ENCODE peak calls at places on chromosomes 6 and 20, in nine cellular contexts. One of them, this sample, is unnamed.

GRCh38 chr6:17130786-17131185 is 28.9 kb downstream of the STMND1 start:
- DNase-seq in adrenal gland: no peak
- DNase-seq in progenitor cell of endocrine pancreas: no peak
- DNase-seq in bronchial epithelial cell: no peak
- DNase-seq in BE2C: no peak
- DNase-seq in B cell: no peak
- DNase-seq in AG04450: no peak
- DNase-seq in SK-N-SH: no peak
- DNase-seq in BJ: peak; percentile 9
- DNase-seq in this sample: no peak

GRCh38 chr20:31494131-31494530 is 19.0 kb downstream of the REM1 start:
- DNase-seq in adrenal gland: peak; percentile 47
- DNase-seq in progenitor cell of endocrine pancreas: no peak
- DNase-seq in bronchial epithelial cell: peak; percentile 65
- DNase-seq in BE2C: peak; percentile 39
- DNase-seq in B cell: no peak
- DNase-seq in AG04450: no peak
- DNase-seq in SK-N-SH: no peak
- DNase-seq in BJ: no peak
- DNase-seq in this sample: no peak

GRCh38 chr20:2658414-2659354 is 5.3 kb downstream of the IDH3B start:
- DNase-seq in adrenal gland: no peak
- DNase-seq in progenitor cell of endocrine pancreas: no peak
- DNase-seq in bronchial epithelial cell: no peak
- DNase-seq in BE2C: no peak
- DNase-seq in B cell: no peak
- DNase-seq in AG04450: no peak
- DNase-seq in SK-N-SH: no peak
- DNase-seq in BJ: no peak
- DNase-seq in this sample: no peak

GRCh38 chr6:161021543-161021942 is 30.0 kb downstream of the MAP3K4 start:
- DNase-seq in adrenal gland: no peak
- DNase-seq in progenitor cell of endocrine pancreas: no peak
- DNase-seq in bronchial epithelial cell: no peak
- DNase-seq in BE2C: no peak
- DNase-seq in B cell: no peak
- DNase-seq in AG04450: no peak
- DNase-seq in SK-N-SH: no peak
- DNase-seq in BJ: no peak
- DNase-seq in this sample: no peak

GRCh38 chr6:3773696-3774298 is 22.3 kb upstream of the PXDC1 start:
- DNase-seq in adrenal gland: peak; percentile 88
- DNase-seq in progenitor cell of endocrine pancreas: no peak
- DNase-seq in bronchial epithelial cell: peak; percentile 20
- DNase-seq in BE2C: no peak
- DNase-seq in B cell: no peak
- DNase-seq in AG04450: no peak
- DNase-seq in SK-N-SH: no peak
- DNase-seq in BJ: no peak
- DNase-seq in this sample: no peak

GRCh38 chr6:165649701-165650137 is 13.3 kb downstream of the PDE10A start:
- DNase-seq in adrenal gland: no peak
- DNase-seq in progenitor cell of endocrine pancreas: no peak
- DNase-seq in bronchial epithelial cell: no peak
- DNase-seq in BE2C: no peak
- DNase-seq in B cell: no peak
- DNase-seq in AG04450: no peak
- DNase-seq in SK-N-SH: peak; percentile 47
- DNase-seq in BJ: no peak
- DNase-seq in this sample: no peak

GRCh38 chr6:3843379-3844096 is 5.6 kb upstream of the FAM50B start:
- DNase-seq in adrenal gland: no peak
- DNase-seq in progenitor cell of endocrine pancreas: no peak
- DNase-seq in bronchial epithelial cell: no peak
- DNase-seq in BE2C: no peak
- DNase-seq in B cell: no peak
- DNase-seq in AG04450: no peak
- DNase-seq in SK-N-SH: no peak
- DNase-seq in BJ: no peak
- DNase-seq in this sample: no peak

GRCh38 chr6:131923356-131923755 is 27.8 kb downstream of the CCN2 start:
- DNase-seq in adrenal gland: peak; percentile 62
- DNase-seq in progenitor cell of endocrine pancreas: peak; percentile 54
- DNase-seq in bronchial epithelial cell: peak; percentile 48
- DNase-seq in BE2C: peak; percentile 71
- DNase-seq in B cell: no peak
- DNase-seq in AG04450: no peak
- DNase-seq in SK-N-SH: peak; percentile 37
- DNase-seq in BJ: no peak
- DNase-seq in this sample: peak; percentile 72

GRCh38 chr6:138970856-138971425 is 17.1 kb downstream of the REPS1 start:
- DNase-seq in adrenal gland: peak; percentile 41
- DNase-seq in progenitor cell of endocrine pancreas: no peak
- DNase-seq in bronchial epithelial cell: peak; percentile 98
- DNase-seq in BE2C: no peak
- DNase-seq in B cell: no peak
- DNase-seq in AG04450: peak; percentile 61
- DNase-seq in SK-N-SH: no peak
- DNase-seq in BJ: peak; percentile 65
- DNase-seq in this sample: no peak

GRCh38 chr6:9521152-9521530 is 893.7 kb downstream of the TFAP2A start:
- DNase-seq in adrenal gland: no peak
- DNase-seq in progenitor cell of endocrine pancreas: no peak
- DNase-seq in bronchial epithelial cell: no peak
- DNase-seq in BE2C: no peak
- DNase-seq in B cell: no peak
- DNase-seq in AG04450: no peak
- DNase-seq in SK-N-SH: no peak
- DNase-seq in BJ: no peak
- DNase-seq in this sample: no peak

GRCh38 chr6:148811472-148811871 is 64.6 kb downstream of the UST start:
- DNase-seq in adrenal gland: no peak
- DNase-seq in progenitor cell of endocrine pancreas: no peak
- DNase-seq in bronchial epithelial cell: no peak
- DNase-seq in BE2C: no peak
- DNase-seq in B cell: no peak
- DNase-seq in AG04450: no peak
- DNase-seq in SK-N-SH: no peak
- DNase-seq in BJ: no peak
- DNase-seq in this sample: no peak

GRCh38 chr6:583639-584038 is 73.3 kb downstream of the HUS1B start:
- DNase-seq in adrenal gland: no peak
- DNase-seq in progenitor cell of endocrine pancreas: no peak
- DNase-seq in bronchial epithelial cell: no peak
- DNase-seq in BE2C: no peak
- DNase-seq in B cell: no peak
- DNase-seq in AG04450: no peak
- DNase-seq in SK-N-SH: no peak
- DNase-seq in BJ: no peak
- DNase-seq in this sample: no peak

DNA sequence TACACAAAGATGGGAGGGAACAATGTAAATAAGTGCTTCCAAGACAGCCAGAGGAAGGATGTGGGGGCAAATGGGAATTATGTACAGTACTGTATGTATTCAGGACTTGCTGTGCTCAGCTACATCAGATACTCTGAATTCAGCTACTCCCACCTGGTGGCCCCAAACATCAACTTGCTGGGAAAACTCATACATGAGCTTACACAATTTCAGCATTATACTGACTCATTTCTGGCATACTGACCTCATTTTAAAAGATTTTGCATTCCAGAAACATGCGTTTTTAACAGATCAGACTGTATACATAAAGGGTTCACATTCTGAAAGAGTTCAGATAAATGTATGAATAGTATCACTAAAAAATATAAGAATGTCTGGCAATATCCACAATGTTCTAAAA is 59.7 kb downstream of the GPX5 start:
- DNase-seq in adrenal gland: no peak
- DNase-seq in progenitor cell of endocrine pancreas: no peak
- DNase-seq in bronchial epithelial cell: peak; percentile 82
- DNase-seq in BE2C: no peak
- DNase-seq in B cell: no peak
- DNase-seq in AG04450: no peak
- DNase-seq in SK-N-SH: no peak
- DNase-seq in BJ: no peak
- DNase-seq in this sample: no peak
- TF ChIP-seq CTCF in adrenal gland: no peak
- TF ChIP-seq CTCF in progenitor cell of endocrine pancreas: peak; percentile 35
- TF ChIP-seq CTCF in bronchial epithelial cell: no peak
- TF ChIP-seq CTCF in BE2C: no peak
- TF ChIP-seq CTCF in B cell: no peak
- TF ChIP-seq CTCF in AG04450: peak; percentile 15
- TF ChIP-seq CTCF in SK-N-SH: no peak
- TF ChIP-seq CTCF in BJ: no peak
- TF ChIP-seq CTCF in this sample: no peak

GRCh38 chr6:98839788-98840361 is 5.5 kb downstream of the POU3F2 start:
- DNase-seq in adrenal gland: no peak
- DNase-seq in progenitor cell of endocrine pancreas: no peak
- DNase-seq in bronchial epithelial cell: peak; percentile 17
- DNase-seq in BE2C: no peak
- DNase-seq in B cell: no peak
- DNase-seq in AG04450: no peak
- DNase-seq in SK-N-SH: peak; percentile 61
- DNase-seq in BJ: no peak
- DNase-seq in this sample: no peak
- TF ChIP-seq CTCF in adrenal gland: no peak
- TF ChIP-seq CTCF in progenitor cell of endocrine pancreas: peak; percentile 68
- TF ChIP-seq CTCF in bronchial epithelial cell: peak; percentile 27
- TF ChIP-seq CTCF in BE2C: peak; percentile 72
- TF ChIP-seq CTCF in B cell: no peak
- TF ChIP-seq CTCF in AG04450: peak; percentile 41
- TF ChIP-seq CTCF in SK-N-SH: peak; percentile 76
- TF ChIP-seq CTCF in BJ: peak; percentile 41
- TF ChIP-seq CTCF in this sample: peak; percentile 53

GRCh38 chr20:16351415-16351814 is 221.8 kb downstream of the KIF16B start:
- DNase-seq in adrenal gland: no peak
- DNase-seq in progenitor cell of endocrine pancreas: no peak
- DNase-seq in bronchial epithelial cell: no peak
- DNase-seq in BE2C: no peak
- DNase-seq in B cell: no peak
- DNase-seq in AG04450: no peak
- DNase-seq in SK-N-SH: peak; percentile 11
- DNase-seq in BJ: no peak
- DNase-seq in this sample: no peak

GRCh38 chr20:16349518-16350295 is 223.5 kb downstream of the KIF16B start:
- DNase-seq in adrenal gland: no peak
- DNase-seq in progenitor cell of endocrine pancreas: no peak
- DNase-seq in bronchial epithelial cell: no peak
- DNase-seq in BE2C: no peak
- DNase-seq in B cell: no peak
- DNase-seq in AG04450: no peak
- DNase-seq in SK-N-SH: peak; percentile 32
- DNase-seq in BJ: peak; percentile 44
- DNase-seq in this sample: no peak

GRCh38 chr20:16352321-16352720 is 220.9 kb downstream of the KIF16B start:
- DNase-seq in adrenal gland: no peak
- DNase-seq in progenitor cell of endocrine pancreas: no peak
- DNase-seq in bronchial epithelial cell: no peak
- DNase-seq in BE2C: no peak
- DNase-seq in B cell: no peak
- DNase-seq in AG04450: no peak
- DNase-seq in SK-N-SH: no peak
- DNase-seq in BJ: no peak
- DNase-seq in this sample: no peak

GRCh38 chr20:16350465-16350864 is 222.8 kb downstream of the KIF16B start:
- DNase-seq in adrenal gland: no peak
- DNase-seq in progenitor cell of endocrine pancreas: no peak
- DNase-seq in bronchial epithelial cell: peak; percentile 78
- DNase-seq in BE2C: no peak
- DNase-seq in B cell: no peak
- DNase-seq in AG04450: no peak
- DNase-seq in SK-N-SH: no peak
- DNase-seq in BJ: no peak
- DNase-seq in this sample: no peak

GRCh38 chr20:16352751-16353150 is 220.5 kb downstream of the KIF16B start:
- DNase-seq in adrenal gland: no peak
- DNase-seq in progenitor cell of endocrine pancreas: no peak
- DNase-seq in bronchial epithelial cell: no peak
- DNase-seq in BE2C: no peak
- DNase-seq in B cell: no peak
- DNase-seq in AG04450: no peak
- DNase-seq in SK-N-SH: no peak
- DNase-seq in BJ: no peak
- DNase-seq in this sample: no peak
- TF ChIP-seq CTCF in adrenal gland: no peak
- TF ChIP-seq CTCF in progenitor cell of endocrine pancreas: no peak
- TF ChIP-seq CTCF in bronchial epithelial cell: no peak
- TF ChIP-seq CTCF in BE2C: no peak
- TF ChIP-seq CTCF in B cell: no peak
- TF ChIP-seq CTCF in AG04450: no peak
- TF ChIP-seq CTCF in SK-N-SH: peak; percentile 3
- TF ChIP-seq CTCF in BJ: no peak
- TF ChIP-seq CTCF in this sample: no peak

GRCh38 chr6:45293306-45293705 is 34.8 kb upstream of the RUNX2 start:
- DNase-seq in adrenal gland: no peak
- DNase-seq in progenitor cell of endocrine pancreas: no peak
- DNase-seq in bronchial epithelial cell: no peak
- DNase-seq in BE2C: no peak
- DNase-seq in B cell: no peak
- DNase-seq in AG04450: no peak
- DNase-seq in SK-N-SH: no peak
- DNase-seq in BJ: no peak
- DNase-seq in this sample: no peak

GRCh38 chr6:45301348-45302142 is 26.6 kb upstream of the RUNX2 start:
- DNase-seq in adrenal gland: no peak
- DNase-seq in progenitor cell of endocrine pancreas: no peak
- DNase-seq in bronchial epithelial cell: no peak
- DNase-seq in BE2C: no peak
- DNase-seq in B cell: no peak
- DNase-seq in AG04450: no peak
- DNase-seq in SK-N-SH: no peak
- DNase-seq in BJ: no peak
- DNase-seq in this sample: no peak

GRCh38 chr6:45299096-45299581 is 29.0 kb upstream of the RUNX2 start:
- DNase-seq in adrenal gland: no peak
- DNase-seq in progenitor cell of endocrine pancreas: no peak
- DNase-seq in bronchial epithelial cell: no peak
- DNase-seq in BE2C: no peak
- DNase-seq in B cell: no peak
- DNase-seq in AG04450: no peak
- DNase-seq in SK-N-SH: no peak
- DNase-seq in BJ: no peak
- DNase-seq in this sample: no peak

GRCh38 chr6:45300776-45301175 is 27.4 kb upstream of the RUNX2 start:
- DNase-seq in adrenal gland: no peak
- DNase-seq in progenitor cell of endocrine pancreas: no peak
- DNase-seq in bronchial epithelial cell: no peak
- DNase-seq in BE2C: no peak
- DNase-seq in B cell: no peak
- DNase-seq in AG04450: no peak
- DNase-seq in SK-N-SH: no peak
- DNase-seq in BJ: no peak
- DNase-seq in this sample: no peak

DNA sequence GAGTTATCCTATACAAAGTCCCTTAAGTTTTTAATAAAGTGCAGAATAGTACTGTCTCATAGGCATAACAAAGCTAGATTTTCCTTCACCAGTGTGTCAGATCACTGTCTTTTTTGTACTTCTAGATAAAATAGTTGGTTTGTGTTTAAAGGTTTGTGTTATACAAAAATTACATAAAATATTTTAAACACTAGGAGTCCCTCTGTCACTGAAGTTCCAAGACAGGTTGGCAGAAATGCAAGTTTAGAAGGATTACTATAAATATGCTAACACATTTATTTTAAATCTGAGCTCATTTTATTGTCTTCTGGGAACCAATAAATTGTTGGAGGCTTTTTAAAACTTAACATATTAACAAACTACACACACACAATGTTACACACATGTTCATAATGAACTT is 30.8 kb upstream of the RUNX2 start:
- DNase-seq in adrenal gland: no peak
- DNase-seq in progenitor cell of endocrine pancreas: no peak
- DNase-seq in bronchial epithelial cell: no peak
- DNase-seq in BE2C: no peak
- DNase-seq in B cell: no peak
- DNase-seq in AG04450: no peak
- DNase-seq in SK-N-SH: no peak
- DNase-seq in BJ: no peak
- DNase-seq in this sample: no peak
- TF ChIP-seq CTCF in adrenal gland: no peak
- TF ChIP-seq CTCF in progenitor cell of endocrine pancreas: no peak
- TF ChIP-seq CTCF in bronchial epithelial cell: no peak
- TF ChIP-seq CTCF in BE2C: no peak
- TF ChIP-seq CTCF in B cell: no peak
- TF ChIP-seq CTCF in AG04450: no peak
- TF ChIP-seq CTCF in SK-N-SH: no peak
- TF ChIP-seq CTCF in BJ: no peak
- TF ChIP-seq CTCF in this sample: no peak

This sample was measured in nephron progenitor cell.